ENCODE peak calls at places on chromosome 16, in ten cellular contexts. One of them, this sample, is unnamed.

GRCh38 chr16:86398201-86398600 is 112.1 kb upstream of the FOXF1 start:
- DNase-seq in tibial nerve: no peak
- DNase-seq in esophagus squamous epithelium: no peak
- DNase-seq in cardiac fibroblast: no peak
- DNase-seq in transverse colon: no peak
- DNase-seq in vagina: no peak
- DNase-seq in spleen: no peak
- DNase-seq in testis: no peak
- DNase-seq in heart right ventricle: no peak
- DNase-seq in ascending aorta: no peak
- DNase-seq in this sample: no peak

GRCh38 chr16:8120001-8120400 is 470.3 kb downstream of the TMEM114 start:
- DNase-seq in tibial nerve: no peak
- DNase-seq in esophagus squamous epithelium: no peak
- DNase-seq in cardiac fibroblast: no peak
- DNase-seq in transverse colon: no peak
- DNase-seq in vagina: no peak
- DNase-seq in spleen: no peak
- DNase-seq in testis: no peak
- DNase-seq in heart right ventricle: no peak
- DNase-seq in ascending aorta: no peak
- DNase-seq in this sample: no peak

GRCh38 chr16:74724820-74725549 is 24.3 kb upstream of the MLKL start:
- DNase-seq in tibial nerve: no peak
- DNase-seq in esophagus squamous epithelium: no peak
- DNase-seq in cardiac fibroblast: peak
- DNase-seq in transverse colon: no peak
- DNase-seq in vagina: no peak
- DNase-seq in spleen: no peak
- DNase-seq in testis: no peak
- DNase-seq in heart right ventricle: no peak
- DNase-seq in ascending aorta: peak
- DNase-seq in this sample: no peak

GRCh38 chr16:77721752-77722314 is 481 bp upstream of the NUDT7 start:
- DNase-seq in tibial nerve: no peak
- DNase-seq in esophagus squamous epithelium: no peak
- DNase-seq in cardiac fibroblast: no peak
- DNase-seq in transverse colon: no peak
- DNase-seq in vagina: no peak
- DNase-seq in spleen: no peak
- DNase-seq in testis: no peak
- DNase-seq in heart right ventricle: no peak
- DNase-seq in ascending aorta: no peak
- DNase-seq in this sample: no peak

GRCh38 chr16:55499951-55500350 is 8.9 kb upstream of the LPCAT2 start:
- DNase-seq in tibial nerve: no peak
- DNase-seq in esophagus squamous epithelium: no peak
- DNase-seq in cardiac fibroblast: peak
- DNase-seq in transverse colon: no peak
- DNase-seq in vagina: peak
- DNase-seq in spleen: no peak
- DNase-seq in testis: no peak
- DNase-seq in heart right ventricle: no peak
- DNase-seq in ascending aorta: peak
- DNase-seq in this sample: peak

GRCh38 chr16:19400709-19401108 is 17.0 kb upstream of the TMC5 start:
- DNase-seq in tibial nerve: no peak
- DNase-seq in esophagus squamous epithelium: no peak
- DNase-seq in cardiac fibroblast: no peak
- DNase-seq in transverse colon: no peak
- DNase-seq in vagina: no peak
- DNase-seq in spleen: no peak
- DNase-seq in testis: no peak
- DNase-seq in heart right ventricle: no peak
- DNase-seq in ascending aorta: no peak
- DNase-seq in this sample: peak

GRCh38 chr16:81000873-81001272 is 5.8 kb downstream of the CMC2 start:
- DNase-seq in tibial nerve: no peak
- DNase-seq in esophagus squamous epithelium: no peak
- DNase-seq in cardiac fibroblast: no peak
- DNase-seq in transverse colon: no peak
- DNase-seq in vagina: no peak
- DNase-seq in spleen: no peak
- DNase-seq in testis: no peak
- DNase-seq in heart right ventricle: no peak
- DNase-seq in ascending aorta: no peak
- DNase-seq in this sample: no peak

GRCh38 chr16:57084257-57084770 is 8.1 kb upstream of the CPNE2 start:
- DNase-seq in tibial nerve: peak
- DNase-seq in esophagus squamous epithelium: peak
- DNase-seq in cardiac fibroblast: peak
- DNase-seq in transverse colon: peak
- DNase-seq in vagina: no peak
- DNase-seq in spleen: peak
- DNase-seq in testis: peak
- DNase-seq in heart right ventricle: peak
- DNase-seq in ascending aorta: peak
- DNase-seq in this sample: peak

GRCh38 chr16:1822801-1823200 is 3.8 kb downstream of the HAGH start:
- DNase-seq in tibial nerve: no peak
- DNase-seq in esophagus squamous epithelium: no peak
- DNase-seq in cardiac fibroblast: no peak
- DNase-seq in transverse colon: no peak
- DNase-seq in vagina: no peak
- DNase-seq in spleen: no peak
- DNase-seq in testis: no peak
- DNase-seq in heart right ventricle: no peak
- DNase-seq in ascending aorta: no peak
- DNase-seq in this sample: no peak

GRCh38 chr16:1825864-1826690 is 548 bp downstream of the HAGH start:
- DNase-seq in tibial nerve: no peak
- DNase-seq in esophagus squamous epithelium: no peak
- DNase-seq in cardiac fibroblast: no peak
- DNase-seq in transverse colon: peak
- DNase-seq in vagina: no peak
- DNase-seq in spleen: peak
- DNase-seq in testis: no peak
- DNase-seq in heart right ventricle: peak
- DNase-seq in ascending aorta: no peak
- DNase-seq in this sample: no peak

GRCh38 chr16:1821861-1822611 is 4.6 kb downstream of the HAGH start:
- DNase-seq in tibial nerve: no peak
- DNase-seq in esophagus squamous epithelium: no peak
- DNase-seq in cardiac fibroblast: no peak
- DNase-seq in transverse colon: no peak
- DNase-seq in vagina: no peak
- DNase-seq in spleen: peak
- DNase-seq in testis: no peak
- DNase-seq in heart right ventricle: no peak
- DNase-seq in ascending aorta: no peak
- DNase-seq in this sample: no peak

GRCh38 chr16:1825381-1825863 is 1.2 kb downstream of the HAGH start:
- DNase-seq in tibial nerve: no peak
- DNase-seq in esophagus squamous epithelium: no peak
- DNase-seq in cardiac fibroblast: no peak
- DNase-seq in transverse colon: no peak
- DNase-seq in vagina: no peak
- DNase-seq in spleen: no peak
- DNase-seq in testis: peak
- DNase-seq in heart right ventricle: no peak
- DNase-seq in ascending aorta: no peak
- DNase-seq in this sample: no peak

GRCh38 chr16:1823821-1824220 is 2.8 kb downstream of the HAGH start:
- DNase-seq in tibial nerve: no peak
- DNase-seq in esophagus squamous epithelium: no peak
- DNase-seq in cardiac fibroblast: peak
- DNase-seq in transverse colon: no peak
- DNase-seq in vagina: no peak
- DNase-seq in spleen: no peak
- DNase-seq in testis: peak
- DNase-seq in heart right ventricle: no peak
- DNase-seq in ascending aorta: no peak
- DNase-seq in this sample: peak
- TF ChIP-seq CTCF in tibial nerve: no peak
- TF ChIP-seq CTCF in esophagus squamous epithelium: no peak
- TF ChIP-seq CTCF in cardiac fibroblast: peak
- TF ChIP-seq CTCF in transverse colon: no peak
- TF ChIP-seq CTCF in vagina: no peak
- TF ChIP-seq CTCF in spleen: no peak
- TF ChIP-seq CTCF in testis: no peak
- TF ChIP-seq CTCF in heart right ventricle: peak
- TF ChIP-seq CTCF in ascending aorta: no peak
- TF ChIP-seq CTCF in this sample: peak

DNA sequence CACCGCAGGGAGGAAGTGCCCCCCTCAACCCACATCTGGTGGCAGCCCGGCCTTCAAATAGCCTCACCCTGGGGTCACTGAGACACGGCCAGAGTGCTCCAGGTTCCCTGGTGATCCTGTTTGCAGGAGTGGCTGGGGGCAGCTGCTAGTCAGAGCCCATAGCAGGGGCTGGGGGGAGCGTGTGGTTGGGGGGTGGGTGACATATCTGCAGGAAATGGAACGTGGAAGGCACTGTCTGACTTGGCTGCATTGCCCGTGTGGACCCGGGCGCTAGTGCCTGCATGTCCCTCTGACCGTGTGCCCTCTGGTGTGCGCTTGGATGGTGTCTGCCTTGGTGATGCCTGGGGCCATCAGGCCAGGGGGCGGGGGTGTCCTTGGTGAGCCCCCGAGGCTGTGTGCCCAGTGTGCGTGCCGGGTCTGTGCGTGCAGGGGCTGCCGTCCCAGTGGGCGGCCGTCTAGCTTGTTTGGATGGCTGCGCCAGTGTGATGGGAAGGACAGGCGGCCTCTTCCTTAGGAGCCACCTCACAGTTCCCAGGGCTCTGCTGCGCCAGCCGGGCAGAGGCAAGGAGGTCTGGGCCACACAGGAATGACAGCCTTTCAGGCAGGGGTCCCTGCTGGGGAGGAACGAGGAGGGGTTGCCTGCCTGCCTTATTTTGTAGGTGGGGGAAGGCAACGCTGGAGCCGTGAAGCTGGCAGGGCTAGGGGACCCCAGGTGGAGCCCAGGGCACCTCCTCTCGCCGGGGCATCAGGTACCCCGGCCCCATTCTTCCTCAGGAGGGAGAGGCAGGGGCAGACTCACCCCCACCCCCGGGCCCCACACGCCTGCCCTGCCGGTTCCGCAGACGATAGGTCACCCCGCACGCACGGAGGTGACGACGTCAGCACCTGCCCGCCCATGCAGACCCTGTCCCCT is 642 bp downstream of the NDRG4 start:
- DNase-seq in tibial nerve: no peak
- DNase-seq in esophagus squamous epithelium: no peak
- DNase-seq in cardiac fibroblast: no peak
- DNase-seq in transverse colon: no peak
- DNase-seq in vagina: no peak
- DNase-seq in spleen: peak
- DNase-seq in testis: no peak
- DNase-seq in heart right ventricle: no peak
- DNase-seq in ascending aorta: no peak
- DNase-seq in this sample: peak
- H3K4me3 ChIP-seq in tibial nerve: no peak
- H3K4me3 ChIP-seq in esophagus squamous epithelium: peak
- H3K4me3 ChIP-seq in cardiac fibroblast: peak
- H3K4me3 ChIP-seq in transverse colon: no peak
- H3K4me3 ChIP-seq in vagina: peak
- H3K4me3 ChIP-seq in spleen: peak
- H3K4me3 ChIP-seq in testis: no peak
- H3K4me3 ChIP-seq in heart right ventricle: peak
- H3K4me3 ChIP-seq in ascending aorta: peak
- H3K4me3 ChIP-seq in this sample: peak

DNA sequence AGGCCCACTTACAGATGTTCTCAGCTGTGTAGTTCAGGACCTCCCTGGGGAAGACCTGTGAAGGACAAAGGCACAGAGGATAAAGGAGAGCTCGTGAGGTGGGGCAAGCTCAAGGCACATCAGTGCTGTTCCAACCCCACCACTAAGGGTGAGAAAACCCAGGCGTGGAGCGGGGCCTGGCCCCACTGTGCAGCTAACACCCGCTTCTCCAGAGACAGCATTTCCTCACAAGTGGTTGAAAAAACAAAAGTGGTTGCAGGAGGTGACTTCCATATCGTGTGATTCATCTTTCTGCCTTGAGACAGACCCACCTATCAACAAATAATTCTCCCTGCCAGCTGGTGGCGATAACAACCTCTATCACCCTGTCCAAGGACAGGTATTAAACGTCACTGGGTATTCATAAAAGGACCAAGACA is 30.0 kb downstream of the SNN start:
- DNase-seq in tibial nerve: no peak
- DNase-seq in esophagus squamous epithelium: no peak
- DNase-seq in cardiac fibroblast: peak
- DNase-seq in transverse colon: no peak
- DNase-seq in vagina: no peak
- DNase-seq in spleen: no peak
- DNase-seq in testis: no peak
- DNase-seq in heart right ventricle: no peak
- DNase-seq in ascending aorta: no peak
- DNase-seq in this sample: no peak
- TF ChIP-seq CTCF in tibial nerve: no peak
- TF ChIP-seq CTCF in esophagus squamous epithelium: no peak
- TF ChIP-seq CTCF in cardiac fibroblast: peak
- TF ChIP-seq CTCF in transverse colon: no peak
- TF ChIP-seq CTCF in vagina: no peak
- TF ChIP-seq CTCF in spleen: no peak
- TF ChIP-seq CTCF in testis: no peak
- TF ChIP-seq CTCF in heart right ventricle: no peak
- TF ChIP-seq CTCF in ascending aorta: no peak
- TF ChIP-seq CTCF in this sample: peak

GRCh38 chr16:9941245-9941644 is 241.0 kb downstream of the GRIN2A start:
- DNase-seq in tibial nerve: no peak
- DNase-seq in esophagus squamous epithelium: no peak
- DNase-seq in cardiac fibroblast: no peak
- DNase-seq in transverse colon: no peak
- DNase-seq in vagina: no peak
- DNase-seq in spleen: no peak
- DNase-seq in testis: no peak
- DNase-seq in heart right ventricle: no peak
- DNase-seq in ascending aorta: no peak
- DNase-seq in this sample: no peak

GRCh38 chr16:9946022-9946720 is 236.1 kb downstream of the GRIN2A start:
- DNase-seq in tibial nerve: no peak
- DNase-seq in esophagus squamous epithelium: no peak
- DNase-seq in cardiac fibroblast: no peak
- DNase-seq in transverse colon: no peak
- DNase-seq in vagina: no peak
- DNase-seq in spleen: no peak
- DNase-seq in testis: no peak
- DNase-seq in heart right ventricle: no peak
- DNase-seq in ascending aorta: no peak
- DNase-seq in this sample: no peak

GRCh38 chr16:9948933-9949332 is 233.3 kb downstream of the GRIN2A start:
- DNase-seq in tibial nerve: no peak
- DNase-seq in esophagus squamous epithelium: no peak
- DNase-seq in cardiac fibroblast: no peak
- DNase-seq in transverse colon: no peak
- DNase-seq in vagina: no peak
- DNase-seq in spleen: no peak
- DNase-seq in testis: no peak
- DNase-seq in heart right ventricle: no peak
- DNase-seq in ascending aorta: no peak
- DNase-seq in this sample: no peak

DNA sequence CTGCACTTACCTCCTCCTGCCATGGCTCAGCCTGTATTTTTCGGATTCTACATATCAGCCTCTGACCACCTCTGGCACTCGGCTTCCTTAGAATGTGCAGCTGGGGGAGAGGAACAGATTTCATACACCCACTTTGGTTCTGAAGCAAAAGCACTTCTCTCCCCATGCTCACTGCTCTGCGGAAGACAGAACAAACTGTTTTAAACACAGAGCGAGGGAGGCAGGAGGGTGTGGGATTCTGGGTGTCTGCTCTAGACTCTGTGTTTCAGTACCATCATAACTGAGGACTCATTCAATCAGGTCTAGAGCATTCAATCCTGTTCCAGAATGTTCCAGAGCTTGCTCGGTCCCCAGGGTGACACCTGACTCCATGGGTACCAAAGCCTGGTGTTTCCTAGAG is 239.1 kb downstream of the GRIN2A start:
- DNase-seq in tibial nerve: no peak
- DNase-seq in esophagus squamous epithelium: no peak
- DNase-seq in cardiac fibroblast: no peak
- DNase-seq in transverse colon: no peak
- DNase-seq in vagina: no peak
- DNase-seq in spleen: no peak
- DNase-seq in testis: no peak
- DNase-seq in heart right ventricle: no peak
- DNase-seq in ascending aorta: no peak
- DNase-seq in this sample: no peak
- H3K4me3 ChIP-seq in tibial nerve: no peak
- H3K4me3 ChIP-seq in esophagus squamous epithelium: no peak
- H3K4me3 ChIP-seq in cardiac fibroblast: no peak
- H3K4me3 ChIP-seq in transverse colon: no peak
- H3K4me3 ChIP-seq in vagina: no peak
- H3K4me3 ChIP-seq in spleen: no peak
- H3K4me3 ChIP-seq in testis: no peak
- H3K4me3 ChIP-seq in heart right ventricle: no peak
- H3K4me3 ChIP-seq in ascending aorta: no peak
- H3K4me3 ChIP-seq in this sample: no peak

This sample was measured in BE2C.